ENCODE peak calls at places on chromosomes 6 and 20, in six cellular contexts. U, O, D, X, K and G are unnamed samples.
A peak's percentile ranks its signal among the peaks of the same experiment; 100 is the strongest.

GRCh38 chr20:47704746-47705496 is 80.4 kb downstream of the SULF2 start:
- DNase-seq in X (no peak), K (no peak), O (no peak), D (no peak), U (no peak), G (no peak)

GRCh38 chr20:44091026-44091425 is 96.0 kb downstream of the JPH2 start:
- DNase-seq in K (no peak), D (no peak), O (no peak), X (peak; percentile 20), U (no peak), G (no peak)

GRCh38 chr20:39849664-39850063 is 839.4 kb downstream of the MAFB start:
- DNase-seq in K (no peak), X (no peak), O (no peak), U (no peak), D (no peak), G (no peak)

GRCh38 chr6:106630366-106630765 is 988 bp downstream of the QRSL1 start:
- DNase-seq in K (no peak), U (no peak), O (no peak), X (peak; percentile 24), D (no peak), G (no peak)

GRCh38 chr20:57395111-57395959 is 4.1 kb downstream of the RBM38 start:
- DNase-seq in K (no peak), U (no peak), O (no peak), D (no peak), X (no peak), G (no peak)

GRCh38 chr20:36010081-36010480 is 41.7 kb downstream of the CNBD2 start:
- DNase-seq in X (no peak), K (no peak), D (peak; percentile 45), O (no peak), U (no peak), G (no peak)

GRCh38 chr6:21752054-21752811 is 158.7 kb downstream of the SOX4 start:
- DNase-seq in X (no peak), K (no peak), O (no peak), D (no peak), U (no peak), G (no peak)

GRCh38 chr6:67591910-67592309 is 1043.2 kb upstream of the ADGRB3 start:
- DNase-seq in K (no peak), D (no peak), U (no peak), O (no peak), X (no peak), G (no peak)

GRCh38 chr6:149961728-149962425 is 1.9 kb upstream of the ULBP1 start:
- DNase-seq in D (no peak), U (peak; percentile 36), O (no peak), K (no peak), X (no peak), G (no peak)

DNA sequence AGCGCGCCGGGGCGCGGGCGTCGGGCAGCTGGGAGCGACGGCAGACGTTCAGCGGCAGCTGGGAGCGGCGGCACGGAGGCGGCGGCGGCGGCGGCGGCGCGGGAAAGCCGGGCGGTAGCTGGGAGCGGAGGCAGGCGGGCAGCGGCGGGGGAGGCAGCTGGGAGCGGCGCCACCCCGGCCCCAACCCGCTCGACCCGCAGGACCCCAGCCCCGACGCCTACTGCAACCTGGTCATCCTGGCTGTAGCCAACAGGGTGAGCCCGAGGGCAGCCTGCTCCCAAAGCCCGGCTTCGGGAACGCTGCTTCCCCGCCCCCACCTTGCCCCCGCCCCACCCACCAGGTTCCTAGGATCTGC is 8.9 kb downstream of the CCM2L start:
- DNase-seq in K (no peak), U (no peak), D (no peak), X (peak; percentile 66), O (no peak), G (no peak)
- H3K4me3 ChIP-seq in K (no peak overlapping the region), U (peak overlapping the region; percentile 29), D (peak overlapping the region; percentile 81), X (peak overlapping the region; percentile 50), O (peak overlapping the region; percentile 89), G (peak overlapping the region; percentile 51)

GRCh38 chr20:63050406-63050805 is 43.6 kb upstream of the BHLHE23 start:
- DNase-seq in U (no peak), O (no peak), K (no peak), D (no peak), X (no peak), G (no peak)
- TF ChIP-seq ZNF274 in U (no peak), O (no peak), K (no peak), D (no peak), X (no peak), G (no peak)

DNA sequence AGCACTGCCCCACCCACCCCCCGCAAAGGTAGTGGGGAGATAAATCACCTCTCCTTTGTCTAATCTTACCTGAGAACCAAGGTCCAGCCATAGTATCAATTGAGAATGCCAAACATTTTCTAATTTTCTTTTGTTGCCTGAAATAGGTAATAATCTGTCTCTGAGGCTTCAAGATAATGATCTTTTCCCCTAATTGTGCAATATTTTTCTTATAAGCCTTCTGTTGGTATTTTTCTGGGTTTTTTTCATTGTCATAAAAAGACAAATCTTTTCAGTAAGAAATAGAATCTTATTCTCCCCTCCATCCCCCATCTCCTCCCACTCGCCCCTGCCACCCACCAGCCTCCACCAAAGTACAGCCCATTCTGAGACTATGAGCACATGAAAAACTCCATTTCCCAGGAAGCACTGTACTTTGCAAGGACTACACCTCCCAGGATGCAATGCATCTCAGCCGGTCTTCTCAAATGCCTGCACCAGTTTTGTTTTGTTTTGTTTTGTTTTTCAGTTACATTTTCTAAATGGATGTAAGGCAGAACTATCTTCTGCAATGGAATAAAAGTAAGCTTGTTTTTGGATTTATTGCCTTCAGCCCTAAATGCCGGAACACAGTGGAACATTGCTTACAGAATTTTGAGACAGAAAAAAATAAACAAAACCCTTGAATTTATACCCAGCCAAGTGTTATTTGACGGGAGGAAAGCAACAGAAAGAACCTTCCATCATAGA is 268.0 kb downstream of the TFAP2A start:
- DNase-seq in X (peak; percentile 70), U (peak; percentile 40), D (peak; percentile 44), O (no peak), K (peak; percentile 8), G (peak; percentile 25)
- H3K4me3 ChIP-seq in X (peak overlapping the region; percentile 19), U (peak overlapping the region; percentile 22), D (peak overlapping the region; percentile 59), O (no peak overlapping the region), K (peak overlapping the region; percentile 19), G (no peak overlapping the region)

GRCh38 chr6:165676435-165677068 is 13.5 kb upstream of the PDE10A start:
- DNase-seq in X (no peak), K (no peak), U (no peak), D (no peak), O (no peak), G (no peak)
- TF ChIP-seq ZNF274 in X (no peak), K (no peak), U (no peak), D (no peak), O (no peak), G (no peak)

GRCh38 chr20:325889-326644 is 715 bp downstream of the SOX12 start:
- DNase-seq in O (no peak), D (peak; percentile 63), K (no peak), U (no peak), X (peak; percentile 54), G (no peak)
- H3K4me3 ChIP-seq in O (peak overlapping the region; percentile 90), D (peak overlapping the region; percentile 96), K (peak overlapping the region; percentile 85), U (peak overlapping the region; percentile 81), X (peak overlapping the region; percentile 65), G (peak overlapping the region; percentile 90)

DNA sequence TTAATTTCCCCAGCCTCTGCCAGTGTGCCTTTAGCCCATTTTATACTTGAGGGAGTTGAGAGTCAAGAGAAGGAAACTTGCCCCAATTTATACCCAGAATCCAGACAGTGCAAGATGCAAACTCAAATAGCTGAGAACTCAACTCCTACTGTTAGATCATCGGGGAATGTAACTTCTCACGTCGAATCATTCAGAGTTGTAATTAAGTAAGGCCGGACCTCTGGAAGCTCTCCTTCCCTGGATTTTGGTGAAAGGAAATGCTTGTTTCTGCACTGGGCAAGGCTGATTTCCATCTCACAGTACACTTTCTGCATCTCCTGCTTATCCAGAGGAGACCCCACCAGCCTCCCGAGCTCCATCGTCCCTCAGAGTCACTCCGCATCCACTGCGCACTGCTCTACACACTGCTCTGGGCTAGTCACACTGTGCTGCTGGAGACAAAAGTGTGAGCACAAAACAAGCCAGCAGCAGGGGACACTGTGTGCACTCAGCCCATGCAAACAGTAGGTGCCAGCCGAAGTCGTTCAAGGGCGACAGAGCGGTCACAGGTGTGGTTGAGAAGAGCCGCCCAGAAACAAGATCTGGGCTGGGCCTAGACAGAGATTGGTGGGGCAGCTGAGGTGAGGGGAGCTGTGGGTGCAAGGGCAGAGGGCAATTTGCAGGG is 150.4 kb upstream of the QKI start:
- DNase-seq in O (no peak), U (no peak), D (no peak), X (no peak), K (no peak), G (no peak)
- TF ChIP-seq ZNF274 in O (no peak), U (no peak), D (no peak), X (no peak), K (no peak), G (no peak)